ENCODE peak calls at places on chromosomes 6 and 20, in four cellular contexts. R is HCT116, N is psoas muscle, S is cardiac muscle cell. Z is an unnamed sample. For H3K36me3 and H3K27me3, the result is how much of the 10 kb centered on the place peaks cover.

GRCh38 chr6:5359413-5359812 is 98.1 kb downstream of the FARS2 start:
- DNase-seq in R (no peak), N (no peak), S (no peak), Z (peak)

GRCh38 chr20:50510706-50511401 is 671 bp downstream of the PTPN1 start:
- DNase-seq in R (no peak), N (peak), S (no peak), Z (peak)

GRCh38 chr6:87172292-87172691 is 16.9 kb downstream of the ZNF292 start:
- DNase-seq in R (no peak), N (no peak), S (no peak), Z (no peak)

GRCh38 chr6:108558372-108559096 is 2.2 kb upstream of the FOXO3 start:
- DNase-seq in R (peak), N (peak), S (peak), Z (peak)

GRCh38 chr6:132465530-132466485 is 47.1 kb downstream of the STX7 start:
- DNase-seq in R (no peak), N (no peak), S (no peak), Z (no peak)

GRCh38 chr20:3679749-3680700 is 1.8 kb downstream of the ADAM33 start:
- DNase-seq in R (no peak), N (peak), S (peak), Z (no peak)

GRCh38 chr20:427401-427800 is 19.3 kb downstream of the RBCK1 start:
- DNase-seq in R (no peak), N (no peak), S (no peak), Z (no peak)

GRCh38 chr20:49516916-49517315 is 34.4 kb upstream of the KCNB1 start:
- DNase-seq in R (no peak), N (no peak), S (no peak), Z (no peak)

GRCh38 chr6:108260126-108260808 is 573 bp downstream of the SNX3 start:
- DNase-seq in R (peak), N (no peak), S (peak), Z (peak)

GRCh38 chr6:105300090-105300489 is 102.8 kb downstream of the PREP start:
- DNase-seq in R (no peak), N (no peak), S (no peak), Z (no peak)

GRCh38 chr6:89729818-89730217 is 89.8 kb downstream of the MDN1 start:
- DNase-seq in R (no peak), N (no peak), S (no peak), Z (no peak)

GRCh38 chr6:84027340-84028183 is 6.0 kb upstream of the MRAP2 start:
- DNase-seq in R (no peak), N (no peak), S (peak), Z (peak)

GRCh38 chr6:5305968-5306626 is 44.8 kb downstream of the FARS2 start:
- DNase-seq in R (no peak), N (no peak), S (no peak), Z (no peak)

GRCh38 chr6:35388772-35389352 is 46.5 kb downstream of the PPARD start:
- DNase-seq in R (no peak), N (no peak), S (no peak), Z (no peak)

GRCh38 chr6:92849636-92850035 is 569.7 kb downstream of the EPHA7 start:
- DNase-seq in R (no peak), N (no peak), S (no peak), Z (no peak)

GRCh38 chr20:8012724-8013123 is 6.8 kb downstream of the TMX4 start:
- DNase-seq in R (no peak), N (no peak), S (peak), Z (no peak)

DNA sequence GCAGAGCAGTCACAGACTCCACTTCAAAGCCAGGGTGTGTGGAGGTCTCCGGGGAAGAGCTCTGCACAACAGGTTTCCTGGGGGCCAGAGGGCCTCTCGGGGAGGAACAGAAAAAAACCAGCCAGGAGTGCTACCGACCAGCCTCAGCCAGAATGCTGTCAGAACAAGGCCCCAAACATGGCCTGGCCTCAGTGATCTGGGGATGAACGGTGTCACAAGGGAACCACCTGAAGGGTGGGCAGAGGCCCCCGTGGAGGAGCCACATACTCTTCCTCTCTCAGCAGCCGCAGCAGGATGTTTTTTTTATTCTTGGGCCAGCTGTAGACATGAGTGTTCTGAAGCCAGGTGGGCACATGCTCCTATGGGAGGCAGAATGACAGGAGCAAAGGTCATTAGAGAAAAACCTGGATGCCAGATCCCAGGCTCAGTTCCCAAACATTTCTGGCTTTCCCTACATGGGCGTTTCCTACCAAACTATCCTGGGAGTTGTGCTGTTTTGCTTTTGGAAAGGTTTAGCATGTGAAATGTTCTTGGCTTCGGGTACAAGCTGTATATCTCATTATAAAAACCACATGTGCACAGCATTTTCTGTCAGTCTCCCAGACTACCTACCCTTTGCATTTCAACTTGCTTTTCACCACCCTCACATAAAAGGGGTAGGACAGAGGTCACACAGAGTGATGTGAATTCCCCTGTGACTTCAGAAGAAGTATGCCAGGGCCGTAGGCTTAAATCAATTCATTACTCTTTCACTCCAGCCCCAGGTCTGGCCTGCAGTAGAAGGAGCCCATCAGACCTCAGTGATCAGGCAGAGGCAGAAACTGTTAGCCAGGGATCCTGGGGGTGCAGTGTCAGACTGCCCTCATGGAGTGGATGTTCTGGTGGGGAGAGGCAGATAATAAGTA is 46.2 kb downstream of the TRAF3IP2 start:
- DNase-seq in R (no peak), N (peak), S (peak), Z (peak)
- H3K4me3 ChIP-seq in R (no peak), N (no peak), S (no peak), Z (no peak)

DNA sequence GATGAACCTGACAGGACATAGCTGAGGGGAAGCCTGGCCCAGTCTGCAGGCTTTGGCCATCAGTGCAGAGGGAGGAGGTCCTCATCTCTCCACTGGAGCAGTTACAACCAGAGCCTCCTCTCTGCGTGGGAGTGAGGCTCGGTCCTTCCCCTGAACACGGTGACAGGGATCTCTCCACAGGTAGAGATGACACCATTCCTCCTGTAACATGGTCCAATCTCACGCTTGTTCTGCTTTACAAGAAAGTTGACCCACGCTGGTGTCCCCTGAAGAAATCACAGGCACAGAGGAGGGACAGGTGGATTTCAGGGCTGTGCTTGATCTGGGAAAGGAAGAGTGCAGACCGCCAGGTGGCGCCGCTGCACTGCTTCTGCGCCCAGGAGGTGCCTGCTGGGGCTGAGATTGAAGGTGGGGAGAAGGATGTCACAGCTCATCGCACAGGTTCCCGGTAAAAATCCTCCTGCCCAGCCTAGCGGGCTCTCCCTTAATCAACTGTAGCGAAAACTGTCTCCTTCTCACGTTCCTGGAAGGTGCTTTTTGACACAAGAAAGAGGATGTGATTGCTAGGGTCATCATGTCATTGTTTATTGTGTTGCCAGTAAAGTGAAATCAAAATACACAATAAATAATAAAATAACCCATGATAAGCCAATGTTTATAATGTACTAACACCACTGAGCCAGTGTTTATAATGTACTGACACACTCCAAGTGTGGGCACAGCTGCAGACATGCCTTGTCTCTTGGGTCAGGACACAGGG is 20.4 kb downstream of the HLA-G start:
- DNase-seq in R (peak), N (peak), S (peak), Z (peak)
- H3K36me3 ChIP-seq in R (under half), N (under half), S (under half), Z (under half)

GRCh38 chr6:41375598-41376151 is 40.3 kb downstream of the NCR2 start:
- DNase-seq in R (no peak), N (no peak), S (no peak), Z (no peak)
- H3K27me3 ChIP-seq in R (under half), N (under half), S (half or more), Z (half or more)

GRCh38 chr20:16283307-16283706 is 289.9 kb downstream of the KIF16B start:
- DNase-seq in R (no peak), N (no peak), S (no peak), Z (no peak)

GRCh38 chr20:16286601-16287000 is 286.6 kb downstream of the KIF16B start:
- DNase-seq in R (no peak), N (no peak), S (no peak), Z (no peak)

GRCh38 chr20:16284385-16285100 is 288.7 kb downstream of the KIF16B start:
- DNase-seq in R (no peak), N (no peak), S (no peak), Z (no peak)

GRCh38 chr20:16280219-16280618 is 293.0 kb downstream of the KIF16B start:
- DNase-seq in R (no peak), N (no peak), S (no peak), Z (no peak)

DNA sequence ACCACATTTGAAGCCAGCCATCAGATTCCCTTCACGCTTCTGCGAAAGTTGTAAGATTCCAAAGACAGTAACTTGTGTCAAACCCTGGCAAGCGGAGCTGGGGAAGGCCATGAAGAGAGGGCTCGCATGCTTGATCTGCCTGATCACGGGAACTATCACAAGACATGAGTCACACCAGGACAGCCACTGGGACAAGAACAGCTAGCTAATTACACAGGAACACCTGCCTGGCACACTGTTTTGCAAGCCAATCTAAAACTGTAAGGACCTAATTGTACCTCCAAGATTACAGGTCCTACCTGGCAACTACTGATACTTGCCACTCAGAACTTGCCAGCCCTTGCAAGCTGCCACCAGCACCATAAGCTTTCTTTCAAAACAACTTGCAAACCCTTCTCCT is 289.3 kb downstream of the KIF16B start:
- DNase-seq in R (no peak), N (no peak), S (no peak), Z (no peak)
- H3K4me3 ChIP-seq in R (no peak), N (peak), S (no peak), Z (no peak)

Z was measured in BE2C.